ENCODE peak calls at places on chromosomes 7 and 10, in nine cellular contexts. G, O, K, H, S, Q, V, L and U are unnamed samples.

GRCh38 chr10:70840836-70841235 is 25.1 kb downstream of the SGPL1 start:
- DNase-seq in S (no peak), V (no peak), H (no peak), L (no peak), O (no peak), K (no peak), G (no peak), Q (no peak), U (no peak)

GRCh38 chr7:27198871-27199801 is 755 bp downstream of the HOXA13 start:
- DNase-seq in V (no peak), Q (no peak), G (peak), K (no peak), O (no peak), L (peak), S (no peak), H (peak), U (peak)

GRCh38 chr10:75593690-75594556 is 162.5 kb downstream of the LRMDA start:
- DNase-seq in H (peak), Q (peak), G (no peak), S (no peak), K (no peak), O (no peak), V (no peak), L (no peak), U (no peak)

GRCh38 chr10:72762042-72762441 is 70.1 kb downstream of the MCU start:
- DNase-seq in H (no peak), O (no peak), Q (no peak), K (no peak), G (peak), V (no peak), L (no peak), S (no peak), U (no peak)

GRCh38 chr7:24851791-24852190 is 94.5 kb upstream of the GSDME start:
- DNase-seq in V (no peak), K (no peak), L (no peak), G (peak), S (peak), H (no peak), Q (no peak), O (peak), U (no peak)

GRCh38 chr7:96266015-96266414 is 55.9 kb downstream of the SLC25A13 start:
- DNase-seq in O (no peak), K (no peak), L (no peak), G (no peak), V (no peak), S (no peak), Q (no peak), H (no peak), U (no peak)

GRCh38 chr10:61028861-61029361 is 84.9 kb upstream of the RHOBTB1 start:
- DNase-seq in L (no peak), S (no peak), K (no peak), Q (no peak), G (peak), H (no peak), V (no peak), O (no peak), U (peak)

GRCh38 chr7:138015096-138015495 is 13.2 kb upstream of the CREB3L2 start:
- DNase-seq in H (no peak), S (no peak), L (no peak), O (no peak), G (no peak), Q (no peak), V (no peak), K (no peak), U (no peak)

GRCh38 chr10:107442035-107442505 is 277.6 kb upstream of the SORCS1 start:
- DNase-seq in S (no peak), G (peak), H (no peak), Q (no peak), L (no peak), K (no peak), V (no peak), O (no peak), U (peak)

GRCh38 chr7:139883814-139884213 is 54.8 kb downstream of the TBXAS1 start:
- DNase-seq in Q (no peak), H (no peak), O (no peak), K (no peak), V (no peak), G (no peak), S (no peak), L (no peak), U (no peak)

GRCh38 chr10:16847644-16848043 is 30.4 kb upstream of the RSU1 start:
- DNase-seq in K (no peak), H (no peak), V (no peak), S (no peak), G (no peak), L (no peak), O (no peak), Q (no peak), U (peak)

GRCh38 chr7:2403718-2404648 is 572 bp downstream of the CHST12 start:
- DNase-seq in S (peak), L (peak), O (peak), Q (peak), G (peak), K (no peak), H (peak), V (no peak), U (peak)

GRCh38 chr10:14855453-14855852 is 17.3 kb downstream of the HSPA14 start:
- DNase-seq in H (no peak), Q (no peak), L (no peak), V (no peak), S (no peak), O (no peak), G (no peak), K (no peak), U (no peak)

GRCh38 chr7:73978681-73979563 is 49.1 kb upstream of the ELN start:
- DNase-seq in K (peak), G (peak), H (peak), Q (peak), S (no peak), O (no peak), L (peak), V (no peak), U (peak)

GRCh38 chr7:13532028-13532753 is 457.3 kb downstream of the ETV1 start:
- DNase-seq in Q (no peak), G (no peak), V (no peak), S (no peak), O (no peak), L (no peak), K (no peak), H (no peak), U (no peak)

GRCh38 chr7:65269150-65269856 is 104.4 kb upstream of the ZNF92 start:
- DNase-seq in Q (peak), L (no peak), V (no peak), S (no peak), G (peak), K (peak), H (peak), O (peak), U (peak)

GRCh38 chr10:88938938-88939337 is 13.6 kb downstream of the ACTA2 start:
- DNase-seq in Q (no peak), H (no peak), O (no peak), L (no peak), S (no peak), V (no peak), G (no peak), K (no peak), U (no peak)

GRCh38 chr10:118272090-118272775 is 69.9 kb downstream of the FAM204A start:
- DNase-seq in Q (no peak), O (no peak), V (no peak), L (no peak), G (peak), S (no peak), H (peak), K (no peak), U (peak)

GRCh38 chr10:99329891-99330674 is 927 bp downstream of the CNNM1 start:
- DNase-seq in K (no peak), Q (peak), V (no peak), L (no peak), H (peak), O (no peak), S (no peak), G (peak), U (peak)

GRCh38 chr10:74439213-74439612 is 288.2 kb downstream of the ADK start:
- DNase-seq in Q (no peak), V (no peak), S (no peak), L (peak), H (no peak), O (no peak), K (no peak), G (peak), U (no peak)

GRCh38 chr10:97270523-97271154 is 21.8 kb downstream of the ARHGAP19 start:
- DNase-seq in S (no peak), V (peak), K (no peak), L (no peak), H (no peak), G (peak), Q (peak), O (no peak), U (peak)

GRCh38 chr7:27202741-27203134 is 2.8 kb upstream of the HOXA13 start:
- DNase-seq in Q (no peak), K (no peak), L (no peak), S (no peak), O (no peak), G (no peak), V (no peak), H (no peak), U (no peak)

GRCh38 chr10:68333058-68333395 is 299 bp upstream of the PBLD start:
- DNase-seq in V (no peak), H (no peak), S (no peak), K (no peak), G (peak), L (no peak), Q (no peak), O (no peak), U (peak)